ENCODE peak calls at places on chromosomes 3 and 15, in seven cellular contexts. Q, R, Z, T, K, G and V are unnamed samples.

GRCh38 chr3:133880287-133880686 is 15.4 kb downstream of the RAB6B start:
- DNase-seq in Q (no peak), R (no peak), Z (no peak), T (no peak), K (no peak), G (no peak), V (no peak)

GRCh38 chr15:49372366-49372765 is 50.7 kb upstream of the FGF7 start:
- DNase-seq in Q (no peak), R (no peak), Z (no peak), T (no peak), K (no peak), G (no peak), V (no peak)

GRCh38 chr3:15434756-15435155 is 7.4 kb downstream of the EAF1 start:
- DNase-seq in Q (no peak), R (no peak), Z (no peak), T (no peak), K (no peak), G (no peak), V (no peak)

GRCh38 chr3:9498781-9499180 is 54.8 kb downstream of the LHFPL4 start:
- DNase-seq in Q (no peak), R (no peak), Z (no peak), T (no peak), K (no peak), G (no peak), V (no peak)

GRCh38 chr15:69338535-69339213 is 40.0 kb downstream of the PAQR5 start:
- DNase-seq in Q (peak), R (peak), Z (no peak), T (no peak), K (no peak), G (peak), V (no peak)

GRCh38 chr3:78204977-78205376 is 1165.1 kb downstream of the ROBO2 start:
- DNase-seq in Q (peak), R (peak), Z (no peak), T (peak), K (no peak), G (peak), V (peak)

GRCh38 chr15:64464271-64465005 is 4.1 kb downstream of the ZNF609 start:
- DNase-seq in Q (peak), R (no peak), Z (no peak), T (peak), K (no peak), G (peak), V (no peak)

GRCh38 chr15:70419046-70419445 is 321.3 kb upstream of the TLE3 start:
- DNase-seq in Q (no peak), R (no peak), Z (no peak), T (no peak), K (no peak), G (no peak), V (no peak)

GRCh38 chr15:82882250-82882928 is 70.1 kb downstream of the HOMER2 start:
- DNase-seq in Q (no peak), R (no peak), Z (no peak), T (no peak), K (no peak), G (no peak), V (no peak)

GRCh38 chr3:183385698-183386590 is 42.5 kb downstream of the MCF2L2 start:
- DNase-seq in Q (peak), R (peak), Z (peak), T (peak), K (peak), G (peak), V (peak)